ENCODE peak calls at places on chromosomes 6 and 20, in five cellular contexts. One of them, this sample, is unnamed.
A peak's percentile ranks its signal among the peaks of the same experiment; 100 is the strongest.

GRCh38 chr6:46392294-46392693 is 99.0 kb downstream of the RCAN2 start:
- DNase-seq in heart right ventricle: no peak
- DNase-seq in effector memory CD4-positive, alpha-beta T cell: no peak
- DNase-seq in lower lobe of right lung: no peak
- DNase-seq in uterus: no peak
- DNase-seq in this sample: no peak

GRCh38 chr6:134063966-134064445 is 11.6 kb upstream of the SLC2A12 start:
- DNase-seq in heart right ventricle: peak; percentile 68
- DNase-seq in effector memory CD4-positive, alpha-beta T cell: peak; percentile 14
- DNase-seq in lower lobe of right lung: no peak
- DNase-seq in uterus: peak; percentile 66
- DNase-seq in this sample: peak; percentile 67

GRCh38 chr6:163943647-163944395 is 529.3 kb downstream of the QKI start:
- DNase-seq in heart right ventricle: peak; percentile 58
- DNase-seq in effector memory CD4-positive, alpha-beta T cell: no peak
- DNase-seq in lower lobe of right lung: no peak
- DNase-seq in uterus: no peak
- DNase-seq in this sample: no peak

GRCh38 chr6:89895273-89895874 is 1.1 kb downstream of the GJA10 start:
- DNase-seq in heart right ventricle: peak; percentile 20
- DNase-seq in effector memory CD4-positive, alpha-beta T cell: no peak
- DNase-seq in lower lobe of right lung: no peak
- DNase-seq in uterus: no peak
- DNase-seq in this sample: no peak

GRCh38 chr6:43376551-43376981 is 7.1 kb upstream of the ZNF318 start:
- DNase-seq in heart right ventricle: no peak
- DNase-seq in effector memory CD4-positive, alpha-beta T cell: no peak
- DNase-seq in lower lobe of right lung: no peak
- DNase-seq in uterus: no peak
- DNase-seq in this sample: no peak

GRCh38 chr6:41731561-41732086 is 3.8 kb downstream of the TFEB start:
- DNase-seq in heart right ventricle: no peak
- DNase-seq in effector memory CD4-positive, alpha-beta T cell: no peak
- DNase-seq in lower lobe of right lung: peak; percentile 20
- DNase-seq in uterus: no peak
- DNase-seq in this sample: no peak

GRCh38 chr6:28657756-28658465 is 132.2 kb downstream of the GPX5 start:
- DNase-seq in heart right ventricle: peak; percentile 8
- DNase-seq in effector memory CD4-positive, alpha-beta T cell: no peak
- DNase-seq in lower lobe of right lung: no peak
- DNase-seq in uterus: peak; percentile 66
- DNase-seq in this sample: peak; percentile 34

GRCh38 chr20:34824861-34825529 is 456 bp downstream of the NCOA6 start:
- DNase-seq in heart right ventricle: peak; percentile 54
- DNase-seq in effector memory CD4-positive, alpha-beta T cell: peak; percentile 36
- DNase-seq in lower lobe of right lung: peak; percentile 79
- DNase-seq in uterus: peak; percentile 52
- DNase-seq in this sample: peak; percentile 62

GRCh38 chr6:8881663-8882062 is 446.3 kb upstream of the SLC35B3 start:
- DNase-seq in heart right ventricle: no peak
- DNase-seq in effector memory CD4-positive, alpha-beta T cell: no peak
- DNase-seq in lower lobe of right lung: no peak
- DNase-seq in uterus: no peak
- DNase-seq in this sample: no peak

GRCh38 chr20:11118802-11119380 is 445.1 kb upstream of the JAG1 start:
- DNase-seq in heart right ventricle: no peak
- DNase-seq in effector memory CD4-positive, alpha-beta T cell: no peak
- DNase-seq in lower lobe of right lung: no peak
- DNase-seq in uterus: no peak
- DNase-seq in this sample: no peak

GRCh38 chr6:41334482-41335023 is 855 bp upstream of the NCR2 start:
- DNase-seq in heart right ventricle: no peak
- DNase-seq in effector memory CD4-positive, alpha-beta T cell: no peak
- DNase-seq in lower lobe of right lung: no peak
- DNase-seq in uterus: no peak
- DNase-seq in this sample: no peak

GRCh38 chr6:157380458-157380778 is 572 bp upstream of the ZDHHC14 start:
- DNase-seq in heart right ventricle: no peak
- DNase-seq in effector memory CD4-positive, alpha-beta T cell: no peak
- DNase-seq in lower lobe of right lung: peak; percentile 54
- DNase-seq in uterus: no peak
- DNase-seq in this sample: peak; percentile 8
- H3K4me3 ChIP-seq in heart right ventricle: peak overlapping the region; percentile 97
- H3K4me3 ChIP-seq in effector memory CD4-positive, alpha-beta T cell: peak overlapping the region; percentile 97
- H3K4me3 ChIP-seq in lower lobe of right lung: peak overlapping the region; percentile 98
- H3K4me3 ChIP-seq in uterus: peak overlapping the region; percentile 88
- H3K4me3 ChIP-seq in this sample: peak overlapping the region; percentile 81

GRCh38 chr20:61083431-61083830 is 168.6 kb upstream of the CDH4 start:
- DNase-seq in heart right ventricle: no peak
- DNase-seq in effector memory CD4-positive, alpha-beta T cell: no peak
- DNase-seq in lower lobe of right lung: no peak
- DNase-seq in uterus: no peak
- DNase-seq in this sample: no peak

GRCh38 chr20:61086031-61086430 is 166.0 kb upstream of the CDH4 start:
- DNase-seq in heart right ventricle: no peak
- DNase-seq in effector memory CD4-positive, alpha-beta T cell: no peak
- DNase-seq in lower lobe of right lung: no peak
- DNase-seq in uterus: no peak
- DNase-seq in this sample: no peak

GRCh38 chr20:61082700-61083099 is 169.4 kb upstream of the CDH4 start:
- DNase-seq in heart right ventricle: no peak
- DNase-seq in effector memory CD4-positive, alpha-beta T cell: no peak
- DNase-seq in lower lobe of right lung: no peak
- DNase-seq in uterus: no peak
- DNase-seq in this sample: no peak
- H3K27me3 ChIP-seq in heart right ventricle: peaks cover 8% of the 10 kb centered on the region
- H3K27me3 ChIP-seq in effector memory CD4-positive, alpha-beta T cell: no peaks in the 10 kb centered on the region
- H3K27me3 ChIP-seq in lower lobe of right lung: no peaks in the 10 kb centered on the region
- H3K27me3 ChIP-seq in uterus: no peaks in the 10 kb centered on the region
- H3K27me3 ChIP-seq in this sample: no peaks in the 10 kb centered on the region

GRCh38 chr6:148760143-148760505 is 13.3 kb downstream of the UST start:
- DNase-seq in heart right ventricle: no peak
- DNase-seq in effector memory CD4-positive, alpha-beta T cell: no peak
- DNase-seq in lower lobe of right lung: no peak
- DNase-seq in uterus: no peak
- DNase-seq in this sample: no peak
- H3K27ac ChIP-seq in heart right ventricle: no peak overlapping the region
- H3K27ac ChIP-seq in effector memory CD4-positive, alpha-beta T cell: peak overlapping the region; percentile 90
- H3K27ac ChIP-seq in lower lobe of right lung: no peak overlapping the region
- H3K27ac ChIP-seq in uterus: peak overlapping the region; percentile 72
- H3K27ac ChIP-seq in this sample: no peak overlapping the region

GRCh38 chr20:46400253-46400652 is 6.2 kb downstream of the ELMO2 start:
- DNase-seq in heart right ventricle: peak; percentile 20
- DNase-seq in effector memory CD4-positive, alpha-beta T cell: no peak
- DNase-seq in lower lobe of right lung: no peak
- DNase-seq in uterus: peak; percentile 28
- DNase-seq in this sample: peak; percentile 63

GRCh38 chr20:46402236-46402886 is 4.1 kb downstream of the ELMO2 start:
- DNase-seq in heart right ventricle: no peak
- DNase-seq in effector memory CD4-positive, alpha-beta T cell: no peak
- DNase-seq in lower lobe of right lung: no peak
- DNase-seq in uterus: no peak
- DNase-seq in this sample: no peak

GRCh38 chr20:46399401-46399800 is 7.0 kb downstream of the ELMO2 start:
- DNase-seq in heart right ventricle: no peak
- DNase-seq in effector memory CD4-positive, alpha-beta T cell: no peak
- DNase-seq in lower lobe of right lung: no peak
- DNase-seq in uterus: no peak
- DNase-seq in this sample: no peak

GRCh38 chr20:46400828-46401477 is 5.5 kb downstream of the ELMO2 start:
- DNase-seq in heart right ventricle: no peak
- DNase-seq in effector memory CD4-positive, alpha-beta T cell: peak; percentile 9
- DNase-seq in lower lobe of right lung: no peak
- DNase-seq in uterus: no peak
- DNase-seq in this sample: no peak

GRCh38 chr20:46401478-46401860 is 4.9 kb downstream of the ELMO2 start:
- DNase-seq in heart right ventricle: no peak
- DNase-seq in effector memory CD4-positive, alpha-beta T cell: no peak
- DNase-seq in lower lobe of right lung: no peak
- DNase-seq in uterus: no peak
- DNase-seq in this sample: peak; percentile 49
- H3K4me3 ChIP-seq in heart right ventricle: peak overlapping the region; percentile 8
- H3K4me3 ChIP-seq in effector memory CD4-positive, alpha-beta T cell: peak overlapping the region; percentile 27
- H3K4me3 ChIP-seq in lower lobe of right lung: peak overlapping the region; percentile 29
- H3K4me3 ChIP-seq in uterus: no peak overlapping the region
- H3K4me3 ChIP-seq in this sample: no peak overlapping the region

DNA sequence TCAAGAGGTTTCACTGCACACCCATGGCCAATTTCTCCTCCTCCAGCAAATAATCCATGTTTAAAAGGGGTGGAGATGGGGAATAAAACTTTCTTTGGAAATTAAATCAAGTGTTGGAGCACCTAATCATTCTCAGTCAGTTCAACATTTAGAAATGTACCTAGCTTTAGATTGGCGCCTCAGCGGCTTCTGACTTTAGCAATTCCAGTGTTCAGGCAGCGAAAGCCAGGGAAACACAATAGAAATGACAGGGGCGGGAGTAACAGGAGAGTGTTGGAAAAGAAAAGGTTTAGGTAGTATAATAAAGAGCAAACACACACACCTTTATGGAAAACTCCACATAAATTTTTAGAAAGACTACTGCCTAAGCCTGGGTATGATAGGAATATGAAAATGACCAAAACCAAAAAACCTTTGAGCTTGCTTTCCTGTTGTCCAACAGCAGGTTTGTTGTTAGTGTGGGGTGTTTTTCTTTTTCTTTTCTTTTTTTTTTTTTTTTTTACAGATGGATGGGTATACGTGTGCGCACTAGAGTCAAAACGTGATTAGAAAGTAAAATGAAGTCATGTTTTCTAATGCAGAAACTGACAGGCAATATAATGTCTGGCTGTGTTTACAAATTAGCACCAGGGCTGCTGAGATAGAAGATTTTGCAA is 7.7 kb downstream of the TFAP2A start:
- DNase-seq in heart right ventricle: no peak
- DNase-seq in effector memory CD4-positive, alpha-beta T cell: no peak
- DNase-seq in lower lobe of right lung: no peak
- DNase-seq in uterus: no peak
- DNase-seq in this sample: no peak
- H3K27me3 ChIP-seq in heart right ventricle: peaks cover 81% of the 10 kb centered on the region
- H3K27me3 ChIP-seq in effector memory CD4-positive, alpha-beta T cell: peaks cover 25% of the 10 kb centered on the region
- H3K27me3 ChIP-seq in lower lobe of right lung: peaks cover 68% of the 10 kb centered on the region
- H3K27me3 ChIP-seq in uterus: peaks cover 11% of the 10 kb centered on the region
- H3K27me3 ChIP-seq in this sample: no peaks in the 10 kb centered on the region